ENCODE peak calls at places on chromosomes 16 and 17, in four cellular contexts. D is heart left ventricle, V is cardiac muscle cell, N is fibroblast of lung. K is an unnamed sample.

GRCh38 chr17:61157246-61157887 is 242.3 kb upstream of the TBX2 start:
- DNase-seq in D (no peak), N (peak; percentile 83), V (peak; percentile 55), K (no peak)

GRCh38 chr17:72811976-72812687 is 280.4 kb downstream of the SLC39A11 start:
- DNase-seq in V (peak; percentile 68), N (peak; percentile 27), D (no peak), K (no peak)

GRCh38 chr16:69444873-69445517 is 20.6 kb downstream of the CYB5B start:
- DNase-seq in N (peak; percentile 73), V (peak; percentile 58), D (no peak), K (no peak)

GRCh38 chr16:88017006-88017405 is 65.8 kb downstream of the BANP start:
- DNase-seq in D (no peak), N (no peak), V (no peak), K (no peak)

GRCh38 chr17:58324409-58325288 is 3.9 kb downstream of the TSPOAP1 start:
- DNase-seq in D (peak; percentile 67), V (peak; percentile 66), N (no peak), K (peak; percentile 44)

GRCh38 chr17:1649844-1650409 is at the start of gene RILP:
- DNase-seq in D (peak; percentile 90), V (peak; percentile 55), N (peak; percentile 42), K (peak; percentile 89)

GRCh38 chr16:19389246-19389645 is 28.4 kb upstream of the TMC5 start:
- DNase-seq in V (peak; percentile 43), D (no peak), N (no peak), K (peak; percentile 14)

GRCh38 chr17:81295031-81295677 is at the start of gene SLC38A10:
- DNase-seq in V (peak; percentile 85), D (peak; percentile 98), N (peak; percentile 74), K (peak; percentile 94)

GRCh38 chr16:53605356-53605755 is 98.3 kb downstream of the RPGRIP1L start:
- DNase-seq in D (no peak), N (no peak), V (no peak), K (no peak)

GRCh38 chr16:53433930-53434435 is 288 bp upstream of the RBL2 start:
- DNase-seq in D (no peak), N (peak; percentile 84), V (peak; percentile 89), K (peak; percentile 87)

GRCh38 chr16:4688674-4689045 is 4.7 kb upstream of the NUDT16L1 start:
- DNase-seq in N (no peak), D (peak; percentile 49), V (no peak), K (no peak)

GRCh38 chr17:74037320-74037719 is 166.2 kb upstream of the RPL38 start:
- DNase-seq in D (no peak), V (peak; percentile 34), N (no peak), K (peak; percentile 10)

GRCh38 chr17:39979865-39980401 is 674 bp upstream of the PSMD3 start:
- DNase-seq in V (peak; percentile 48), N (no peak), D (no peak), K (no peak)

GRCh38 chr17:46053911-46054534 is 55.0 kb downstream of the STH start:
- DNase-seq in V (no peak), D (no peak), N (no peak), K (no peak)

GRCh38 chr17:77755410-77755963 is 203.0 kb upstream of the TNRC6C start:
- DNase-seq in V (no peak), N (no peak), D (no peak), K (no peak)

GRCh38 chr17:73553311-73553710 is 90.9 kb downstream of the SDK2 start:
- DNase-seq in D (no peak), V (no peak), N (no peak), K (no peak)

GRCh38 chr17:7704601-7705268 is at the start of gene EFNB3:
- DNase-seq in D (no peak), N (peak; percentile 22), V (peak; percentile 66), K (no peak)

GRCh38 chr16:77531741-77532140 is 96.9 kb upstream of the ADAMTS18 start:
- DNase-seq in V (peak; percentile 27), D (no peak), N (peak; percentile 17), K (no peak)

DNA sequence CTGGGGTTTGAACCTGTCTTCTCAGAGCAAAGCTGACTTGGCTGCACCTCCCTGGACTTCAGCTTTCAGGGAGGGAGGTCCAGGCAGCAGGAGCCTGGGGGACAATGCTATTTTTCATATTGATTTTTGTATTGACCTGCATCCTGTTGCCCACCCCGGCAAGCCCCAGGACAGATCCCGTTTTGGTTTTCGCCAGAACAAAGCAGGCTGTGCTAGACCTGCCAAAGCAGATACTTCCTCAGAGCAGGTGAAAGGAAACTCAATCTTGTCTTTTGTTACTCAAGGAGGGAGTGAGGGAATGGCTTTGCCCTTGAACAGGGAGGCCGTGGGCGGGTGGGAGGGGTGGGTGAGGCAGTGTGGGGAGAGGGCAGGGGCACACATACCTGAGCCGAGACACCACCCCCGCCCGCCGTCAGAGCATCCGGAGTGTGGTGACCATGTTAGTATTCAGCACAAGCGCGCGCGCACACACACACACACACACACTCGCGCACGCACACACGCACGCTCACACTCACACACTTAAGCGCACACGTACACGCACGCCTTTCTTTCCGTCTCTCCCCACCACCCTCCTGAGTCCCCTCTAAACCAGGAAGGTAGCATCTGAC is 59.5 kb downstream of the RAI1 start:
- DNase-seq in N (no peak), V (no peak), D (no peak), K (no peak)
- H3K4me3 ChIP-seq in N (no peak overlapping the region), V (no peak overlapping the region), D (no peak overlapping the region), K (no peak overlapping the region)

GRCh38 chr17:50634123-50634914 is at the start of gene ABCC3:
- DNase-seq in V (peak; percentile 63), N (peak; percentile 50), D (no peak), K (peak; percentile 55)
- H3K4me1 ChIP-seq in V (no peaks in the 10 kb centered on the region), N (peaks cover 19% of the 10 kb centered on the region), D (peaks cover 42% of the 10 kb centered on the region), K (peaks cover 18% of the 10 kb centered on the region)

GRCh38 chr17:3535253-3535995 is 22.2 kb downstream of the TRPV3 start:
- DNase-seq in D (peak; percentile 76), N (peak; percentile 81), V (peak; percentile 91), K (peak; percentile 73)
- H3K4me3 ChIP-seq in D (peak overlapping the region; percentile 48), N (peak overlapping the region; percentile 35), V (peak overlapping the region; percentile 10), K (no peak overlapping the region)

GRCh38 chr17:48513097-48513496 is 17.7 kb downstream of the HOXB1 start:
- DNase-seq in N (no peak), D (no peak), V (peak; percentile 37), K (no peak)

GRCh38 chr17:48514483-48514876 is 16.3 kb downstream of the HOXB1 start:
- DNase-seq in D (no peak), N (no peak), V (no peak), K (no peak)

GRCh38 chr17:48510381-48510760 is 20.4 kb downstream of the HOXB1 start:
- DNase-seq in V (no peak), D (no peak), N (no peak), K (no peak)

GRCh38 chr17:48513653-48514482 is 16.9 kb downstream of the HOXB1 start:
- DNase-seq in D (no peak), N (no peak), V (no peak), K (no peak)

DNA sequence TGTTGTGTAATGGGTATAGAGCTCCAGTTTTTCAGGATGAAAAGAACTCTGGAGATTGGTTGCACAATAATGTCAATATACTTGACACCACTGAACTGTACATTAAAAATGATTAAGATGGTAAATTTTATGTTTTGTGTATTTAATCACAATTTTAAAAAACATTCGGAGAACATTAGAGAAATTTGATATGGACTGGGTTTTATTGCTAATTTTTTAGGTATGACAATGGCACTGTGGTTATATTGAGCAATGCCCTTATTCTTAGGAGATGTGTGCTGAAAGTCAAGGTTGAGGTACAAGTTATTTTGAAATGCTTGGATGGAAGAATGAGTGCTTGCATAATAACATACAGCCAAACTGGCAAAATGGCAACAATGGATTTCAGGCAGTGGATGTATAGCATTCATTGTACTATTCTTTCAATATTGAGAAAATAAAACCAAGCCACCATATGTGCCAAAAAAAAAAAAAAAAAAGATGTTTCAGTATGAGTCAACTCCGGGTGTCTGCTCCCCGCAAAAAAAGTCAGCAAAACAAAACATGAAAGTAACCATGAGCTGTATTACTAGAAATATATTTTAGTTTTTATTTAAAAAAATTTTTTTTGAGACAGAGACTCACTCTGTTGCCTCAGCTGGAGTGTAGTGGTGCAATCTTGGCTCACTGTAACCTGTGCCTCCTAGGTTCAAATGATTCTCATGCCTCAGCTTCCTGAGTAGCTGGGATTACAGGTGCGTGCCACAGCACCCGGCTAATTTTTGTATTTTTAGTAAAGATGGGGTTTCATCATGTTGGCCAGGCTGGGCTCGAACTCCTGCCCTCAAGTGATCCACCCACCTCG is 19.8 kb downstream of the HOXB1 start:
- DNase-seq in N (peak; percentile 90), D (no peak), V (peak; percentile 76), K (no peak)
- H3K4me1 ChIP-seq in N (peaks cover 2% of the 10 kb centered on the region), D (no peaks in the 10 kb centered on the region), V (peaks cover 33% of the 10 kb centered on the region), K (no peaks in the 10 kb centered on the region)

DNA sequence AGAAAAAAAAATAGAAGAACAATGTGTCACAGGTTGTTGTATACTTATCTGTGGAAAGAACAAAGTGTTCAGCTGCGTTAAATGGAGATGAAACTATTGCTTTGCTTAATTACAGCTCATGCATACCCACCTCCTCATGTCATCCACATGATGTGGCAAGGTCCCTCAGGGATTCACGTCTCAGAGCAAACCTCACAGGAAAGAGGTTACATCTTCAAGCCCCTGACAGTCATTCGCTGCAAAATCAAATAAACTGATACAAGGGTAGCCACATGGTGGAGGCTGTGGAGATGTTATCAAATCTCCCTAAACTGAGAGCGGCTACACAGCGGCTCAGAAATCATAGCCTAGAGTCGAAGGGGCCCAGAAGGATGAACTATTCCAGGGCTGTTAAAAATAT is 21.1 kb downstream of the GINS3 start:
- DNase-seq in D (no peak), V (no peak), N (no peak), K (no peak)
- H3K4me3 ChIP-seq in D (no peak overlapping the region), V (no peak overlapping the region), N (no peak overlapping the region), K (no peak overlapping the region)

DNA sequence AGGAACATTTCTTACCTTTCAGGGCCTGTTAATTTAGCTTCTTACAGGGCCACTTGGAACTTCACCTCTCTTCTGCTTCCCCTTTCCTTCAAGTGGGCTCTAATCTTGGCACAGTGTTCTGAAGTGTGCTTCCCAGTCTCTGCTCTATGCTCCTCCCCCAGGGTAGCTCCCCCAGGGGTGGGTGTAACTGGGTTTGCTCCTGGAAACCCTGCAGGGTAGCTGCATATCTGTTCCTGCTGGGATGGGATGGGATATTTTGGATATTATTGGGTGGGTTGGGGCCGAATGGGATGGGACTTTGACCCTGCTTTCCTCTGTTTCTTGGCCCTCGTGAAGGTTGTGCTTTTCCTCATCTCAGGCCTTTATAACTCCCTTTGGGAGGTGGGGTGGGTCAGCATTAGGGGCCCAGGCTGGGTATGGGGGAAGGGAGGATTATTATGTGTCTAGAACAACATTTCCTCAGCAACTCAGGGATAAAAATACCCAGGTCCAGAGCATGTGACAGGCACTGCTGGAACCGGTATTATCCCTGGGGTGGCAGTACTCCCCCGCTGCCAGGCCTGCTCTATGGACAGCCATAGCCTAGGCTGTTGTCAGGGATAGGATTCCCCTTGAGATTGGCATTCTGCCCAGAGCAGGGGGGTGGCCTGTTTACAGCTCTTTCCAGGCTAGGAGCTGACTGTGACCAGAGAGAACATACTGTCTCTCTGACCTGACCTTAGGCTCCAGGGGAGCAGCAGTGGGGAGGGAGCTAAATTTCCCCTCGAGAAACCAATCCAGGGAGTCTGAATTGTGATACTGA is 5.0 kb downstream of the NFE2L1 start:
- DNase-seq in V (peak; percentile 62), D (peak; percentile 86), N (peak; percentile 47), K (peak; percentile 82)
- H3K4me1 ChIP-seq in V (peaks cover 45% of the 10 kb centered on the region), D (peaks cover 65% of the 10 kb centered on the region), N (peaks cover 34% of the 10 kb centered on the region), K (peaks cover 91% of the 10 kb centered on the region)

GRCh38 chr16:66844009-66844341 is 239 bp upstream of the CA7 start:
- DNase-seq in N (no peak), V (no peak), D (no peak), K (no peak)
- H3K4me3 ChIP-seq in N (no peak overlapping the region), V (peak overlapping the region; percentile 38), D (peak overlapping the region; percentile 38), K (peak overlapping the region; percentile 44)

DNA sequence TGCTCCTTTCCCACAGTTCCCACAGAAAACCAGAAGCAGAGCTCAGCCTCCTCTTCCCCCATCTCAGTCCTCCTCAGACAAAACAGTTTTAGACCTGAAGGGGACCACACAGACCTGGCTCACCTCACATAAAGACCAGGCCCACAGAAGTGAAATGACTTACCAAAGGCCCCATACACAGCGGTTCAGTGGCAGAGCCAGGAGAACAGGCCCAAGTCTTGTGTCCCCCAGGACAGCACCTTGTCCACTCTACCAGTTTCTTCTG is 5.3 kb downstream of the UBTF start:
- DNase-seq in D (no peak), V (no peak), N (no peak), K (no peak)
- H3K4me1 ChIP-seq in D (peaks cover 49% of the 10 kb centered on the region), V (peaks cover 9% of the 10 kb centered on the region), N (peaks cover 17% of the 10 kb centered on the region), K (peaks cover 53% of the 10 kb centered on the region)

K was measured in heart right ventricle.